ENCODE peak calls at places on chromosome 15, in seven cellular contexts. M is sigmoid colon, R is ovary, S is heart left ventricle, T is uterus, U is breast epithelium, O is adrenal gland. V is an unnamed sample.

GRCh38 chr15:64878708-64879107 is 33.0 kb upstream of the ANKDD1A start:
- DNase-seq in S (peak), R (no peak), T (no peak), U (no peak), M (peak), O (peak), V (no peak)

GRCh38 chr15:79213650-79214049 is 68.9 kb upstream of the ANKRD34C start:
- DNase-seq in S (no peak), U (no peak), R (no peak), M (no peak), O (no peak), T (no peak), V (no peak)

GRCh38 chr15:44554934-44555723 is 18.2 kb downstream of the EIF3J start:
- DNase-seq in R (no peak), U (no peak), S (no peak), M (no peak), T (no peak), O (no peak), V (no peak)

GRCh38 chr15:30924353-30924752 is 20.6 kb downstream of the FAN1 start:
- DNase-seq in M (no peak), R (no peak), U (no peak), O (no peak), T (no peak), S (no peak), V (no peak)

GRCh38 chr15:67903708-67904107 is 63.9 kb upstream of the RNU6-1 start:
- DNase-seq in O (no peak), S (no peak), T (no peak), M (no peak), U (no peak), R (no peak), V (no peak)

GRCh38 chr15:78085928-78086327 is 6.4 kb upstream of the SH2D7 start:
- DNase-seq in S (no peak), O (no peak), T (no peak), M (no peak), U (no peak), R (no peak), V (no peak)

GRCh38 chr15:70566047-70566835 is 197.1 kb downstream of the UACA start:
- DNase-seq in S (no peak), M (no peak), O (no peak), T (no peak), U (no peak), R (no peak), V (no peak)

GRCh38 chr15:69548771-69549170 is 96.2 kb downstream of the RPLP1 start:
- DNase-seq in S (peak), T (no peak), O (no peak), U (no peak), M (no peak), R (no peak), V (peak)

GRCh38 chr15:29934251-29934650 is 112.0 kb upstream of the TJP1 start:
- DNase-seq in R (no peak), T (no peak), M (no peak), U (no peak), S (no peak), O (no peak), V (no peak)

GRCh38 chr15:75625542-75626347 is at the start of gene SNUPN:
- DNase-seq in U (peak), T (peak), M (peak), O (peak), R (peak), S (peak), V (peak)

GRCh38 chr15:83207622-83208356 is at the start of gene HDGFL3:
- DNase-seq in R (peak), T (peak), S (peak), O (peak), M (peak), U (peak), V (peak)

GRCh38 chr15:31399544-31400171 is 73.0 kb downstream of the KLF13 start:
- DNase-seq in O (no peak), R (no peak), U (no peak), T (no peak), S (no peak), M (peak), V (no peak)

GRCh38 chr15:65330934-65331645 is 26.6 kb downstream of the RNU5B-1 start:
- DNase-seq in O (no peak), U (no peak), T (no peak), S (no peak), M (no peak), R (no peak), V (no peak)

GRCh38 chr15:101481917-101482525 is 7.5 kb downstream of the PCSK6 start:
- DNase-seq in S (no peak), U (no peak), M (no peak), O (no peak), T (no peak), R (no peak), V (no peak)

GRCh38 chr15:44029940-44030568 is 165.0 kb downstream of the FRMD5 start:
- DNase-seq in U (no peak), R (no peak), S (no peak), T (no peak), M (no peak), O (no peak), V (no peak)

GRCh38 chr15:67955256-67955655 is 98.9 kb upstream of the PIAS1 start:
- DNase-seq in O (no peak), M (no peak), S (no peak), U (no peak), R (no peak), T (no peak), V (no peak)

GRCh38 chr15:60844431-60845174 is 365.7 kb upstream of the ICE2 start:
- DNase-seq in U (no peak), M (no peak), S (no peak), R (no peak), O (no peak), T (no peak), V (no peak)

GRCh38 chr15:23038741-23039150 is 623 bp downstream of the TUBGCP5 start:
- DNase-seq in U (no peak), T (no peak), S (no peak), M (no peak), R (no peak), O (peak), V (no peak)

GRCh38 chr15:26551473-26551872 is 221.4 kb downstream of the GABRB3 start:
- DNase-seq in O (no peak), U (no peak), T (no peak), R (no peak), S (no peak), M (no peak), V (no peak)

GRCh38 chr15:79495716-79496115 is 63.6 kb downstream of the MINAR1 start:
- DNase-seq in O (no peak), T (no peak), R (no peak), U (no peak), S (no peak), M (no peak), V (no peak)

GRCh38 chr15:74873036-74873755 is at the start of gene SCAMP2:
- DNase-seq in M (peak), T (peak), S (peak), O (peak), U (peak), R (peak), V (peak)

GRCh38 chr15:31352283-31352880 is 25.7 kb downstream of the KLF13 start:
- DNase-seq in O (peak), S (peak), M (no peak), T (no peak), R (no peak), U (no peak), V (peak)

GRCh38 chr15:88636654-88637053 is 2.2 kb upstream of the ISG20 start:
- DNase-seq in R (no peak), T (no peak), M (peak), S (no peak), U (no peak), O (no peak), V (no peak)

GRCh38 chr15:75327491-75327890 is 8.4 kb upstream of the COMMD4 start:
- DNase-seq in S (no peak), M (peak), T (no peak), R (no peak), O (no peak), U (no peak), V (no peak)

GRCh38 chr15:77533530-77533929 is 99.2 kb downstream of the LINGO1 start:
- DNase-seq in T (no peak), R (peak), M (peak), S (no peak), O (no peak), U (no peak), V (no peak)

GRCh38 chr15:69074011-69074842 is 59.7 kb downstream of the NOX5 start:
- DNase-seq in S (peak), R (no peak), M (peak), O (peak), U (peak), T (peak), V (no peak)

GRCh38 chr15:67722418-67722817 is 102.9 kb upstream of the SKOR1 start:
- DNase-seq in S (no peak), R (no peak), M (no peak), T (no peak), U (no peak), O (no peak), V (no peak)

GRCh38 chr15:71435552-71435951 is 320.3 kb downstream of the THSD4 start:
- DNase-seq in O (no peak), T (no peak), S (no peak), M (no peak), U (no peak), R (no peak), V (no peak)

GRCh38 chr15:73704869-73705645 is 20.9 kb downstream of the CD276 start:
- DNase-seq in R (peak), U (no peak), S (peak), T (peak), M (peak), O (peak), V (peak)

GRCh38 chr15:88646951-88647350 is 8.1 kb downstream of the ISG20 start:
- DNase-seq in T (peak), M (peak), R (no peak), U (no peak), S (no peak), O (no peak), V (no peak)

GRCh38 chr15:40536501-40536900 is 28.3 kb downstream of the CCDC32 start:
- DNase-seq in M (no peak), O (peak), T (no peak), U (no peak), R (peak), S (no peak), V (no peak)

GRCh38 chr15:47411733-47412530 is 305.4 kb upstream of the SEMA6D start:
- DNase-seq in T (no peak), R (peak), U (no peak), O (no peak), M (no peak), S (no peak), V (no peak)

GRCh38 chr15:77857419-77857818 is 220.1 kb downstream of the TBC1D2B start:
- DNase-seq in O (no peak), R (no peak), S (no peak), M (peak), T (no peak), U (no peak), V (no peak)

GRCh38 chr15:70866982-70867644 is 13.2 kb upstream of the LARP6 start:
- DNase-seq in M (no peak), S (no peak), O (no peak), U (no peak), T (no peak), R (no peak), V (no peak)

GRCh38 chr15:90419738-90420487 is 31.9 kb downstream of the IQGAP1 start:
- DNase-seq in R (no peak), U (no peak), O (no peak), M (no peak), S (no peak), T (peak), V (peak)

GRCh38 chr15:30065025-30065801 is 17.5 kb upstream of the GOLGA8J start:
- DNase-seq in M (no peak), U (no peak), S (no peak), R (no peak), O (no peak), T (no peak), V (no peak)

GRCh38 chr15:28884151-28884940 is 1.4 kb upstream of the APBA2 start:
- DNase-seq in R (no peak), O (no peak), M (no peak), T (no peak), S (no peak), U (no peak), V (no peak)
- H3K27ac ChIP-seq in R (no peak), O (no peak), M (no peak), T (no peak), S (no peak), U (no peak), V (no peak)

DNA sequence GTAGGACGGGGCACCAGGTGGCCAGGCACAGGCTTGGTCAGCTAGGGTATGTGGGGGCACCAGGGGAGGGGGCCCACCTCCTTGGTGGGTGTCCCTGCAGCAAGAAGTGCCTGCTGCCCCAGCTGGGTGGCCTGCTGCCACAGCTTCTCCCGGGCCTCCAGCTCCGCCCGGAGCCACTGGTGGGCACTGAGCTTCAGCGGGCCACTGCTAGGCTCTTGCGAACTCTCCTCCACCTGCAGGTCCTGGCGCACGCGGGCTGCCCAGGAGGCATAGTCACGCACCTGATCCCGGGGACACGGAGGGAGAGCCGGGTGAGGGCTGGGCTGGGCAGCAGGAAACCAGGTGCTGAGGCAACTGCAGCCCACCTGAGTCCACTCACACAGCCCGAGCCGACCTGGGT is 25.5 kb downstream of the SPTBN5 start:
- DNase-seq in M (no peak), R (no peak), T (no peak), U (no peak), O (no peak), S (no peak), V (no peak)
- TF ChIP-seq POLR2A in M (no peak), R (no peak), T (no peak), U (no peak), O (no peak), S (no peak), V (no peak)

GRCh38 chr15:66456211-66456610 is 41.4 kb downstream of the SNAPC5 start:
- DNase-seq in O (no peak), S (no peak), M (no peak), U (no peak), T (no peak), R (no peak), V (no peak)
- H3K27ac ChIP-seq in O (no peak), S (no peak), M (no peak), U (no peak), T (no peak), R (no peak), V (no peak)

GRCh38 chr15:95645791-95646338 is 684.6 kb upstream of the NR2F2 start:
- DNase-seq in S (no peak), O (no peak), T (no peak), R (no peak), M (no peak), U (no peak), V (no peak)

GRCh38 chr15:95647878-95648277 is 682.6 kb upstream of the NR2F2 start:
- DNase-seq in O (no peak), S (no peak), R (no peak), T (no peak), U (no peak), M (no peak), V (no peak)

GRCh38 chr15:95646484-95646883 is 684.0 kb upstream of the NR2F2 start:
- DNase-seq in T (no peak), U (no peak), R (no peak), O (no peak), S (no peak), M (no peak), V (no peak)

GRCh38 chr15:95646892-95647291 is 683.6 kb upstream of the NR2F2 start:
- DNase-seq in T (no peak), O (no peak), R (no peak), S (no peak), M (no peak), U (no peak), V (no peak)

GRCh38 chr15:95644476-95644875 is 686.0 kb upstream of the NR2F2 start:
- DNase-seq in S (peak), M (no peak), R (no peak), T (peak), O (no peak), U (no peak), V (no peak)
- TF ChIP-seq POLR2A in S (no peak), M (no peak), R (no peak), T (no peak), O (no peak), U (no peak), V (no peak)

GRCh38 chr15:81211376-81211775 is 14.7 kb downstream of the IL16 start:
- DNase-seq in R (no peak), M (no peak), T (no peak), O (no peak), S (no peak), U (no peak), V (no peak)
- H3K27ac ChIP-seq in R (no peak), M (no peak), T (no peak), O (no peak), S (no peak), U (no peak), V (no peak)

GRCh38 chr15:57320543-57321220 is 55.6 kb upstream of the CGNL1 start:
- DNase-seq in U (no peak), O (no peak), T (no peak), M (no peak), R (no peak), S (peak), V (no peak)
- TF ChIP-seq POLR2A in U (no peak), O (no peak), T (no peak), M (no peak), R (no peak), S (no peak), V (no peak)

GRCh38 chr15:94229591-94230365 is 1.6 kb upstream of the MCTP2 start:
- DNase-seq in U (no peak), M (no peak), S (no peak), T (no peak), O (no peak), R (no peak), V (no peak)
- H3K27ac ChIP-seq in U (no peak), M (no peak), S (no peak), T (no peak), O (no peak), R (no peak), V (no peak)

DNA sequence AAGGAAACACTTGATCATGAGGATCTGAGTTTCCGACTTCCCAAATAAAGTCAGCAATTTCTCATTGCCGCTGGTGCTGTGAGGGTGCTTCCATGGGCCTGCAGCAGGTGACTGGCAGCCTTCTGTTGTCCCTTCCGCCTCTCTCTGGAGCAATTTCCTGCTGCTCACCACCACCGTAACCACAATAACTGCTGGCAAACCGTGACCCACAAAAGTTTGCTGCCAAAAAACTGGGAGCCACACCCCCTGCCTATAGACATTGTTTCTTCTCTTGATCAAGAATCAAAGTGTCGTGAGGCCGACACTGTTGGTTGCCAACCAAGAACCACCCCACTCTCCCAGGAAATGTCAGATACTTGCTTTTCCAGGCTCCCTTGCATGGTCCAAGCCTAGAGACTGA is 164.0 kb downstream of the NR2F2 start:
- DNase-seq in O (no peak), R (no peak), M (no peak), S (no peak), U (no peak), T (no peak), V (no peak)
- TF ChIP-seq POLR2A in O (no peak), R (no peak), M (no peak), S (no peak), U (no peak), T (no peak), V (no peak)